ENCODE peak calls at places on chromosomes 3 and 15, in five cellular contexts. H, Q, A, L and V are unnamed samples.

GRCh38 chr3:125313060-125313635 is 62.0 kb downstream of the ZNF148 start:
- DNase-seq in H (no peak), Q (peak), A (no peak), L (no peak), V (no peak)

GRCh38 chr15:42104095-42104891 is 9.9 kb upstream of the PLA2G4D start:
- DNase-seq in H (no peak), Q (no peak), A (no peak), L (no peak), V (no peak)

GRCh38 chr3:192883512-192883911 is 34.1 kb downstream of the MB21D2 start:
- DNase-seq in H (no peak), Q (no peak), A (no peak), L (no peak), V (no peak)

GRCh38 chr3:16849240-16849639 is 35.5 kb upstream of the PLCL2 start:
- DNase-seq in H (peak), Q (no peak), A (peak), L (no peak), V (no peak)

GRCh38 chr3:122343654-122344053 is 18.6 kb downstream of the CSTA start:
- DNase-seq in H (no peak), Q (no peak), A (no peak), L (no peak), V (no peak)

GRCh38 chr15:77697893-77698292 is 65.2 kb upstream of the LINGO1 start:
- DNase-seq in H (no peak), Q (no peak), A (no peak), L (no peak), V (no peak)

GRCh38 chr3:160566499-160566898 is 1.1 kb upstream of the KPNA4 start:
- DNase-seq in H (no peak), Q (no peak), A (no peak), L (no peak), V (no peak)

GRCh38 chr3:140384028-140384771 is 293.7 kb upstream of the TRIM42 start:
- DNase-seq in H (no peak), Q (no peak), A (no peak), L (peak), V (no peak)

GRCh38 chr3:39849992-39850706 is 40.7 kb downstream of the MYRIP start:
- DNase-seq in H (no peak), Q (no peak), A (no peak), L (no peak), V (no peak)

GRCh38 chr3:11544413-11545181 is 99.1 kb downstream of the VGLL4 start:
- DNase-seq in H (peak), Q (no peak), A (peak), L (no peak), V (no peak)

GRCh38 chr3:114389156-114389555 is 95.3 kb downstream of the TIGIT start:
- DNase-seq in H (no peak), Q (no peak), A (no peak), L (no peak), V (no peak)

GRCh38 chr3:172253200-172253599 is 195.1 kb downstream of the GHSR start:
- DNase-seq in H (no peak), Q (no peak), A (no peak), L (no peak), V (no peak)

GRCh38 chr3:7282988-7283387 is 422.1 kb downstream of the GRM7 start:
- DNase-seq in H (no peak), Q (no peak), A (no peak), L (no peak), V (no peak)

GRCh38 chr3:60399861-60400845 is 851.1 kb downstream of the FHIT start:
- DNase-seq in H (no peak), Q (no peak), A (no peak), L (no peak), V (no peak)

GRCh38 chr3:31713820-31714511 is 181.2 kb downstream of the STT3B start:
- DNase-seq in H (no peak), Q (no peak), A (no peak), L (no peak), V (no peak)

GRCh38 chr3:171286580-171287249 is 173.5 kb downstream of the TNIK start:
- DNase-seq in H (no peak), Q (no peak), A (no peak), L (no peak), V (peak)

GRCh38 chr3:157333551-157333991 is 103.1 kb upstream of the PTX3 start:
- DNase-seq in H (no peak), Q (no peak), A (no peak), L (no peak), V (no peak)

GRCh38 chr3:111621535-111621934 is 26.4 kb upstream of the ZBED2 start:
- DNase-seq in H (peak), Q (peak), A (no peak), L (no peak), V (no peak)

GRCh38 chr3:172259191-172259590 is 189.1 kb downstream of the GHSR start:
- DNase-seq in H (no peak), Q (no peak), A (no peak), L (no peak), V (no peak)

GRCh38 chr3:170799009-170799408 is 71.0 kb downstream of the RPL22L1 start:
- DNase-seq in H (no peak), Q (no peak), A (no peak), L (no peak), V (no peak)

GRCh38 chr15:94229591-94230365 is 1.6 kb upstream of the MCTP2 start:
- DNase-seq in H (no peak), Q (no peak), A (no peak), L (no peak), V (peak)

GRCh38 chr3:39762537-39762936 is 46.9 kb upstream of the MYRIP start:
- DNase-seq in H (no peak), Q (no peak), A (no peak), L (no peak), V (no peak)

GRCh38 chr3:150216041-150216811 is 191.9 kb upstream of the TSC22D2 start:
- DNase-seq in H (no peak), Q (peak), A (peak), L (no peak), V (no peak)

GRCh38 chr3:185477316-185477715 is 21.5 kb downstream of the TMEM41A start:
- DNase-seq in H (no peak), Q (no peak), A (no peak), L (no peak), V (no peak)